ENCODE peak calls at places on chromosomes 7 and 10, in six cellular contexts. G is GM23338, T is HCT116, X is neural progenitor cell, S is hepatocyte, I is MM.1S. H is an unnamed sample.

GRCh38 chr7:18541871-18542212 is 46.3 kb downstream of the HDAC9 start:
- DNase-seq in G (no peak), T (no peak), X (no peak), S (no peak), I (no peak), H (no peak)

GRCh38 chr7:117946201-117946633 is 73.0 kb upstream of the CTTNBP2 start:
- DNase-seq in G (peak), T (no peak), X (peak), S (no peak), I (no peak), H (peak)

GRCh38 chr7:129479831-129480230 is 22.5 kb upstream of the SMKR1 start:
- DNase-seq in G (no peak), T (no peak), X (no peak), S (no peak), I (peak), H (no peak)

GRCh38 chr7:95808396-95808795 is 36.0 kb downstream of the DYNC1I1 start:
- DNase-seq in G (no peak), T (no peak), X (no peak), S (no peak), I (no peak), H (no peak)

GRCh38 chr7:85177316-85177715 is 9.5 kb downstream of the SEMA3D start:
- DNase-seq in G (no peak), T (no peak), X (no peak), S (no peak), I (no peak), H (no peak)

GRCh38 chr10:125095776-125096175 is 64.6 kb downstream of the CTBP2 start:
- DNase-seq in G (no peak), T (no peak), X (no peak), S (no peak), I (no peak), H (no peak)

GRCh38 chr7:82534687-82535086 is 91.1 kb upstream of the CACNA2D1 start:
- DNase-seq in G (no peak), T (peak), X (no peak), S (peak), I (no peak), H (peak)

GRCh38 chr7:78073470-78074382 is 275.2 kb downstream of the PHTF2 start:
- DNase-seq in G (peak), T (no peak), X (peak), S (peak), I (no peak), H (peak)

GRCh38 chr7:84162584-84162983 is 32.0 kb downstream of the SEMA3A start:
- DNase-seq in G (no peak), T (no peak), X (no peak), S (no peak), I (no peak), H (no peak)

GRCh38 chr7:138880881-138881577 is 83.0 kb upstream of the ATP6V0A4 start:
- DNase-seq in G (no peak), T (no peak), X (no peak), S (no peak), I (no peak), H (no peak)

GRCh38 chr10:72831696-72832355 is 61.7 kb upstream of the OIT3 start:
- DNase-seq in G (no peak), T (no peak), X (no peak), S (no peak), I (no peak), H (no peak)

GRCh38 chr7:132030161-132030568 is 473.7 kb upstream of the PODXL start:
- DNase-seq in G (no peak), T (no peak), X (no peak), S (peak), I (no peak), H (peak)

GRCh38 chr7:1355568-1356340 is 103.5 kb downstream of the MICALL2 start:
- DNase-seq in G (no peak), T (no peak), X (no peak), S (no peak), I (no peak), H (no peak)

GRCh38 chr10:48523820-48524758 is 80.8 kb downstream of the ARHGAP22 start:
- DNase-seq in G (peak), T (no peak), X (peak), S (peak), I (no peak), H (peak)

GRCh38 chr7:17618652-17618974 is 320.2 kb downstream of the AHR start:
- DNase-seq in G (no peak), T (no peak), X (no peak), S (peak), I (no peak), H (peak)

GRCh38 chr7:28536259-28536658 is 123.9 kb downstream of the CREB5 start:
- DNase-seq in G (peak), T (peak), X (peak), S (peak), I (no peak), H (peak)

GRCh38 chr10:115167716-115168115 is 74.6 kb downstream of the ATRNL1 start:
- DNase-seq in G (no peak), T (no peak), X (no peak), S (no peak), I (no peak), H (no peak)

GRCh38 chr10:112789248-112789647 is 160.8 kb upstream of the TCF7L2 start:
- DNase-seq in G (no peak), T (no peak), X (no peak), S (no peak), I (no peak), H (peak)

GRCh38 chr10:6101181-6101580 is 12.3 kb downstream of the RBM17 start:
- DNase-seq in G (peak), T (no peak), X (no peak), S (no peak), I (no peak), H (no peak)

GRCh38 chr10:84356951-84357350 is 28.6 kb downstream of the CCSER2 start:
- DNase-seq in G (no peak), T (no peak), X (no peak), S (no peak), I (no peak), H (no peak)

GRCh38 chr7:159207398-159207797 is 62.7 kb upstream of the VIPR2 start:
- DNase-seq in G (no peak), T (no peak), X (no peak), S (no peak), I (no peak), H (no peak)

GRCh38 chr10:103244663-103245271 is 920 bp upstream of the RPEL1 start:
- DNase-seq in G (peak), T (peak), X (peak), S (peak), I (peak), H (peak)

GRCh38 chr10:102819054-102819453 is 18.2 kb downstream of the CYP17A1 start:
- DNase-seq in G (no peak), T (no peak), X (no peak), S (no peak), I (no peak), H (peak)

GRCh38 chr7:129213828-129214227 is 11.0 kb upstream of the AHCYL2 start:
- DNase-seq in G (peak), T (no peak), X (peak), S (peak), I (peak), H (peak)

GRCh38 chr7:108016841-108017775 is 14.1 kb upstream of the LAMB1 start:
- DNase-seq in G (peak), T (peak), X (no peak), S (peak), I (no peak), H (peak)
- TF ChIP-seq CTCF in G (peak), T (no peak), X (peak), S (peak), I (peak), H (peak)

DNA sequence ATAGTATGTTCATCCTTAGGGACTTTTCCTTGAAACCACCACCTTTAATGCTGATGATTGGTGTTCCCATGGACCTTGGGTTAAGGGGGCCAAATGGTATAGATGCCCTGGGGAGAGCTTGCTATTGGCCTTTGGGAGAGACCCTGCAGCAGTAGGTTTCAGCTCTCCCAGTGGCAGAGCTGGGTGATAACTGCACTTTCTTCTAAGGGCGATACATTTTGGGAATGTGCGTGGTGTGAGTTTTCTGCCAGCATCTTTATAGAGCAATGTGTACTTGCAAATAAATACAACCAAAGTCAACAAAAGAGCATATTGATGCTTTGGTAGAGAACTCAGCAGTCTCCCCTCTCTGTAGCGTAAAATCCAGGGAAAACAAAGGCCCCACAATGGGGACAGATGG is 404.1 kb downstream of the PAXIP1 start:
- DNase-seq in G (no peak), T (no peak), X (no peak), S (no peak), I (no peak), H (no peak)
- TF ChIP-seq EZH2phosphoT487 in G (no peak), T (no peak), X (no peak), S (no peak), I (no peak), H (no peak)

GRCh38 chr7:23472046-23472445 is 1.8 kb upstream of the IGF2BP3 start:
- DNase-seq in G (no peak), T (no peak), X (no peak), S (no peak), I (no peak), H (no peak)
- TF ChIP-seq EZH2 in G (no peak), T (no peak), X (no peak), S (no peak), I (peak), H (no peak)

DNA sequence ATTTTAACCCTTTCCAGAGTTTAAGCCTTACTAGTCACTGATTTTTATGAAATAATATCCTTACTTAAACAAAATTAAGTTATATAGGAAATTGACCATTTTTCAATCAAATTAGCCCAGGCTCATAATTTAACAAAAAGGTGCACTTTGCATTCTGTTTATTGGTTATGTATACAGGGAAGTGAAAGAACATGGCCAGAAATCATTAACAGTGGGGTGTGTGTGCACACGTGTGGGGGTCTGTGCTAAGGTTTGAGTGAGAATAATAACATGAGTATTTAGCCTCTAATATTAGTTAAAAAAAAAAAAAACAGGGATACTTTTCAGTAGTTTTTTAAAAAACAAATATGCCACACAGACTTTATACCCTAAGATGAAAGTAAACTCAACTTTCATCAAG is 510.5 kb upstream of the PFKP start:
- DNase-seq in G (no peak), T (no peak), X (no peak), S (no peak), I (no peak), H (no peak)
- TF ChIP-seq CTCF in G (no peak), T (no peak), X (no peak), S (no peak), I (no peak), H (no peak)

GRCh38 chr7:45363669-45364068 is 206.1 kb downstream of the RAMP3 start:
- DNase-seq in G (no peak), T (no peak), X (no peak), S (no peak), I (no peak), H (no peak)

GRCh38 chr7:45358277-45358676 is 200.7 kb downstream of the RAMP3 start:
- DNase-seq in G (no peak), T (no peak), X (no peak), S (no peak), I (no peak), H (no peak)

GRCh38 chr7:45359250-45359649 is 201.7 kb downstream of the RAMP3 start:
- DNase-seq in G (no peak), T (no peak), X (no peak), S (no peak), I (no peak), H (no peak)

DNA sequence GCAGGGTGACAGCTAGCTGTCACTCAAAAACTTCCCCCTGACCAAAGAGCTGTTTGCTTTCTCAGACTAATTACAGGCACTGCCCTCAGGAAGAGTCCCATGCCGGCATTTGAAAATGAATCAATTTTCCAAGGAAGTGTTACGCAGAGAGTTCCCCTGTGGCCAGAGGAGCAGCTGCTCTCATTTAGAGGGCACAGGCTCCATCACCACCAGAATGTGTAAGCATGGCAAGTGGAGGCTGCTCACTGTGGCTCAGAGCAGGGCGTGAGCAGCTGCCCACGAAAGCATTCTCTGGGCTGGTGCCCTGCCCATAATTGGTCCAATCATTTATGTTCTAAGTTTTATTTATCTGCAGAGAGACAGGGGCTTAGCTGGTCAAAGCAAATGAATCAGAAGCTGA is 202.2 kb downstream of the RAMP3 start:
- DNase-seq in G (no peak), T (no peak), X (no peak), S (no peak), I (no peak), H (no peak)
- TF ChIP-seq EZH2phosphoT487 in G (no peak), T (no peak), X (no peak), S (no peak), I (no peak), H (no peak)

DNA sequence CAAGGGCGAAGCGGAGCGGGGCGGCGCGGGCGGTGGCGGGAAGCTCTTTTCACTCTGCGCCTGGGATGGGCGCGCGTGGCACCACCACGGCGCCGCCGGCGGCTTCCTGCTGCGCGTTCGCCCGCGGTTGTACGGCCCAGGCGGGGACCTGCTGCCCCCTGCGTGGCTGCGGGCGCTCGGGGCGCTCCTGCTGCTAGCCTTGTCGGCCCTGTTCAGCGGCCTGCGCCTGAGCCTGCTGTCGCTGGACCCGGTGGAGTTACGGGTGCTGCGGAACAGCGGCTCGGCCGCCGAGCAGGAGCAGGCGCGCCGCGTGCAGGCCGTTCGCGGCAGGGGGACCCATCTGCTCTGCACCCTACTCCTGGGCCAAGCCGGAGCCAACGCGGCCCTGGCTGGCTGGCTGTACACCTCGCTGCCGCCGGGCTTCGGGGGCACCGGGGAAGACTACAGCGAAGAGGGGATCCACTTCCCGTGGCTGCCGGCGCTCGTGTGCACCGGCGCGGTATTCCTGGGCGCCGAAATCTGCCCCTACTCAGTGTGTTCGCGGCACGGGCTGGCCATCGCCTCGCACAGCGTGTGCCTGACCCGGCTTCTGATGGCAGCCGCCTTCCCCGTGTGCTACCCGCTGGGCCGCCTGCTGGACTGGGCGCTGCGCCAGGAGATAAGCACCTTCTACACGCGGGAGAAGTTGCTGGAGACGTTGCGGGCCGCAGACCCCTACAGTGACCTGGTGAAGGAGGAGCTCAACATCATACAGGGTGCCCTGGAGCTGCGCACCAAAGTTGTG is 927 bp downstream of the CNNM1 start:
- DNase-seq in G (peak), T (no peak), X (peak), S (peak), I (no peak), H (peak)
- TF ChIP-seq EZH2 in G (peak), T (no peak), X (peak), S (no peak), I (no peak), H (no peak)

DNA sequence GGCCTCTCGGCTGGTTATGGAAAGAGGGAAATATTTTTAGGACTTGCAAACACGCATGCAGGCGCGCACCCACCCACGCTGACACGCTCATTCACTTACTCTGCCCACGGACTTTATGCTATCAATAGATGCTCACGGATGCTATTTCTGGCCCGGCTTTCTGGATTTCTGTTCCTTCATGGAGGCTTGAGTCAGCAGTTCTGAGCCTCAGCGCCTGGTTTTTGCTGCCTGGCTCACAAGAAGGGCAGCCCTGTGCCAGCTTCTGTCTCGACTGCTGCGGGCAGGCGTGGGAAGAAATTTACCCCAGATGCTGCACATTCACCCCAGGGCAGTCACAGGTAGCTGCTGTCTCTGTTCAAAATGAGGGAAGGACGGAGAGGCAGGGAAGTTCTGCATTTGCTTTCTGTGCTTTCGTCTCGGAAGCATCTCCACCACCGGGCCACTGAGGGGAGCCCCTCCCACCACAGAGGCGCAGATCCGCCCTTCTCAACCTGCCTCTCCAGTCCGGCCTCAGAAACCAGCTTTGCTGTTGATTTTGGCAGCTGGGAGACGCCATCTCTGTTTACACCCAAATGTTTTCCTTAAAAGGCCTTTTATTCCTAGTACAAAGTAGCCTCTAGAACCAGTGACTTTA is 116.2 kb upstream of the BTBD16 start:
- DNase-seq in G (peak), T (no peak), X (peak), S (peak), I (peak), H (no peak)
- TF ChIP-seq CTCF in G (peak), T (no peak), X (no peak), S (no peak), I (no peak), H (no peak)

DNA sequence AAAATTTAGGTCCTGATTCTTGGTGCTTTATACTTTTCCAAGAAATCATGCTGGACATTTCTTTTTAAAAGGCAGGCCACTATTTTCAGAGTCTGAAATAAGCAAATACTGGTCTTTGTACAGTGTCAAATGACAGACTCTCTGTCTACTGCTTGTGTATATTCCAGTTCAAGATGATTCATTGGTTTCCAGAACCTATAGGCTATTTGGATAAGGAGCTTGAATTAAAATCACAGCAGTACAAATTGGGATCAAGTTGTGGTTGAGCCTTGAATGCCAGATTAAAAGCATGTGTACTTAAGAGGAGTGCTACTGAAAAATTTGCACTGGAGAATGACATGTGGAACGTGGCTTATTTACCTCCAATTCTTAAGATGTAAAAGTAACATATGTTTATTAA is 10.7 kb downstream of the KMT2E start:
- DNase-seq in G (no peak), T (no peak), X (no peak), S (no peak), I (no peak), H (peak)
- TF ChIP-seq EZH2phosphoT487 in G (no peak), T (no peak), X (no peak), S (no peak), I (no peak), H (no peak)

DNA sequence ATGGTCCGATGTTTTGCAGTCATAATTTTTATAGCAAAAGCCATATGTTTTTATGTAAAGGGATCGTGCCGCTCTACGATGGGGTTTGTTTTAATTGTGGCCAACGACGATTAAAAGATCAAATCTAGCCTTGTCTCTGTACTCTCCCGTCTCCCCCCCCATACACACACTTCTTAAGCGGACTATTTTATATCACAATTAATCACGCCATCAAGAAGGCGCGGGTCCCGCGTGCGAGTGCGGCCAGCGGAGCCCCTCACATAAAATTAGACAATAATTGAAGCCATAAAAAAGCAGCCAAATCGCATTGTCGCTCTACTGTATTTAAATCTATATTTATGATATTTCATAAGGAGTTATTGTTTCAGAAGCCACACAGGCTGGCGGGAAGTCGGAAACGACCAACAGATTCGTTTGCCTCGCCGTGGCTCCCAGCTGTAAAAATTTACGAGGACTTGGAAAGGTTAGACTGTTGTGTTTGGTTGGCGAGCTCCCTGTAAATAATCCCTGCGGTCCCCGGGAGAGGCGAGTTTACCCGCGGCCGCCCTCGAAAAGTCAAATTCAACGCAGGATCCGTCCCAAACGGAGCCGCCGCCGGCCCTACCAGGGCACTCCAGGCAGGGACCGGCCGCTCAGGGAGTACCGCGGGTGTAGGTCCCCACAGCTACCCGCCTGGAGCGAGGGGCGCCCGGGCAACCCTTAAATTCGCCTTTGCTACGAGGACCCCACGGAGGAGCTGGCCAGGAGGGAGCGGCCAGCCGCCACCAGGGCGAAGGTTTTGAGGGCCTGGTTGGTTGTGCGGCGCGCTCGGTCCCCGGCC is 528 bp upstream of the HOXA9 start:
- DNase-seq in G (peak), T (no peak), X (no peak), S (no peak), I (no peak), H (peak)
- TF ChIP-seq EZH2 in G (peak), T (no peak), X (no peak), S (peak), I (no peak), H (no peak)